ENCODE peak calls at places on chromosomes 7 and 10, in five cellular contexts. E is A549, N is GM12878, F is HepG2, C is HEK293T. G is an unnamed sample.

GRCh38 chr10:14579405-14579804 is 195.3 kb downstream of the FAM107B start:
- DNase-seq in N (no peak), F (peak), E (no peak), C (no peak), G (peak)

GRCh38 chr10:5491477-5491876 is 7.9 kb downstream of the CALML5 start:
- DNase-seq in C (no peak), E (no peak), N (no peak), F (no peak), G (no peak)

GRCh38 chr7:42661312-42661711 is 250.6 kb downstream of the C7orf25 start:
- DNase-seq in E (peak), F (no peak), C (no peak), N (no peak), G (no peak)

GRCh38 chr7:151377406-151377805 is 32.4 kb downstream of the WDR86 start:
- DNase-seq in N (no peak), F (no peak), C (no peak), E (no peak), G (no peak)

GRCh38 chr10:124614003-124614659 is 130.0 kb downstream of the FAM53B start:
- DNase-seq in N (peak), C (no peak), F (no peak), E (no peak), G (no peak)

GRCh38 chr7:73573791-73574190 is 4.6 kb downstream of the TBL2 start:
- DNase-seq in C (no peak), N (no peak), E (no peak), F (no peak), G (no peak)

GRCh38 chr7:89605362-89605761 is 548.9 kb upstream of the STEAP1 start:
- DNase-seq in E (no peak), F (no peak), N (no peak), C (no peak), G (no peak)

GRCh38 chr7:106952658-106953231 is 87.7 kb downstream of the PIK3CG start:
- DNase-seq in F (no peak), N (no peak), E (no peak), C (no peak), G (no peak)

GRCh38 chr10:102650655-102651454 is 6.6 kb downstream of the TRIM8 start:
- DNase-seq in E (no peak), N (no peak), F (no peak), C (no peak), G (no peak)

GRCh38 chr7:114160925-114161324 is 242.1 kb upstream of the PPP1R3A start:
- DNase-seq in E (no peak), C (no peak), N (no peak), F (no peak), G (no peak)

GRCh38 chr7:37942934-37943610 is 22.6 kb downstream of the EPDR1 start:
- DNase-seq in N (peak), F (peak), C (no peak), E (peak), G (no peak)

GRCh38 chr10:78950656-78951587 is 117.8 kb upstream of the ZMIZ1 start:
- DNase-seq in E (no peak), N (no peak), F (no peak), C (no peak), G (no peak)

GRCh38 chr10:78954009-78954297 is 114.8 kb upstream of the ZMIZ1 start:
- DNase-seq in F (no peak), C (no peak), N (no peak), E (no peak), G (no peak)

GRCh38 chr10:78952018-78952417 is 116.7 kb upstream of the ZMIZ1 start:
- DNase-seq in C (no peak), E (no peak), F (peak), N (no peak), G (peak)

GRCh38 chr10:78953124-78954008 is 115.4 kb upstream of the ZMIZ1 start:
- DNase-seq in E (no peak), C (no peak), N (peak), F (no peak), G (no peak)

DNA sequence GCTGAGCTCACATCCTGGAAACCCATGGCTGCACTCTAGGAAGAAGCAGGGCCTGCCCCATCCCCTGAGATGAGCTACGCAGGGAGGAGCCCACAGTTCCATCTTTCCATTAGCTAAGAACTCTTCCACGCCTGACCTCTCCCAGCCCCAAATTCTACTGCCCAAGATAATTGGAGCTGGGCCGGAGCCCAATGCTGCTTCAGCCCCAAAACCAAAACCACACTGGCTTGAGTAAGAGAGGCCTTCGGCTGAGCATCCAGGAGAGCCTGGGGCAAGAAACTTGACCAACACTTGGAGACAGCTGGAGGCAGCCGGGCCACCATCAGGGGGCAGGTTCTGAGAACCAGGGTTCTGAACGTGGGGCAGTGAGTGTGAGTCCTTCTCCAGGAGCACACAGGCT is 116.1 kb upstream of the ZMIZ1 start:
- DNase-seq in F (no peak), E (no peak), C (no peak), N (no peak), G (no peak)
- TF ChIP-seq BHLHE40 in F (no peak), E (no peak), C (no peak), N (no peak), G (no peak)

GRCh38 chr10:74898201-74898976 is 72.0 kb downstream of the KAT6B start:
- DNase-seq in F (peak), C (no peak), E (peak), N (peak), G (peak)
- TF ChIP-seq BHLHE40 in F (no peak), C (no peak), E (no peak), N (no peak), G (no peak)

DNA sequence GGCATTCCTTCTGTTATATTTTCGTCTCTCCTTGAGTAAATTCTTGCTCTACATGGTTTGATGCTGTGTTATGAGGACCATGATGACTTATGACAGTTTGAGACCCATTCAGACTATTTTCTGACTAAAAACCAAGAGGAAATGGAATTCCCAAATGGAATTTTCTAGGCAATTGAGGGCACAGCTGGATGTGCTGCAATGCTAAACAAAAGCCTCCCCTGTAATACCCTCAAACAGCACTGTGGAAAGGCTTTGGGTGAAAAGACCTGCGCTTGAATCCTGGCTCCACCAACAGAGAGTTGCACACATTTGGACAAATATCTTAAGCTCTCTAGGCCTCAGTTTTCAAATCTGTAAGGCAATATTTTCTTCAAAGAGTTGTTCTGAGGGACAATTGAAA is 129.1 kb downstream of the PRKG1 start:
- DNase-seq in F (no peak), E (no peak), N (no peak), C (no peak), G (no peak)
- TF ChIP-seq BHLHE40 in F (no peak), E (no peak), N (no peak), C (no peak), G (no peak)

DNA sequence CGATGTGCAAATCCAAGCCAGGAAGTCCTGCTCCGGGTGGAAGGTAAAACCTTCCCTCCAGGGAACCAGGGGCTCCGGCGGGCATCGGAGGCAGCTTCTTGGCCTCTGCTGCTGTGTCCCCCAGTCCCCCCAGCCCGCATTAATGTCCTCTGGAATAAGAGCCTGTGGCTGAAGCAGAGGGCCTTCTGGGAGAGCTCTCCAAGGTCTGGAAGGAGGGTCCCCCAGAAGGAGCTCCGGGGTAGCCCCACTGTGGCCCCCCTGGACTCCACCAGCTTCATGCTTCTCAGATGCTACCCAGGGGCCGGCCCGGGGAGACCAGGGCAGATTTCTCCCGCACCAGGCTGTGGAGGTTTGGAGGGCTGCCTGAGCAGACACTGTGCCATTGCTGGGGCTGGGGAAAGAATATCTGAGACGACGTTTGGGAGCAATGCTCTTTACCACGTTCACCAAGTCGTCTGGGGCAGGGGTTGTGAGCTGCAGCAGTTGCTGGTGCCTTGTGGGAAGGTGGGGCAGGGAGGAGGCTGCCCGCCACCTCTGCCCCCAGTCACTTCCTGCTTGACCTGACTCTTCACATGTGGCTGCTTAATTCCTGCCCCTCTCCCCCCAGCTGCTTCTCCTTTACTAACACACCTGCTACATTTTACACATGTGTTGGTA is 8.3 kb downstream of the ZNF853 start:
- DNase-seq in F (no peak), E (no peak), C (no peak), N (no peak), G (no peak)
- TF ChIP-seq BHLHE40 in F (no peak), E (no peak), C (no peak), N (no peak), G (no peak)

GRCh38 chr10:126380352-126381076 is 7.8 kb downstream of the ADAM12 start:
- DNase-seq in N (no peak), C (no peak), F (no peak), E (no peak), G (peak)

GRCh38 chr10:126390324-126390723 is 2.0 kb upstream of the ADAM12 start:
- DNase-seq in C (no peak), F (no peak), E (no peak), N (no peak), G (no peak)

GRCh38 chr10:126387041-126387908 is 1.0 kb downstream of the ADAM12 start:
- DNase-seq in E (peak), F (no peak), N (no peak), C (peak), G (peak)

GRCh38 chr10:126387931-126388911 is at the start of gene ADAM12:
- DNase-seq in C (no peak), F (no peak), E (peak), N (no peak), G (peak)

GRCh38 chr10:126384269-126384873 is 3.9 kb downstream of the ADAM12 start:
- DNase-seq in E (peak), F (no peak), C (no peak), N (no peak), G (peak)
- TF ChIP-seq BHLHE40 in E (no peak), F (no peak), C (no peak), N (no peak), G (peak)

GRCh38 chr7:51011710-51012350 is 229.1 kb upstream of the GRB10 start:
- DNase-seq in F (no peak), C (no peak), N (no peak), E (no peak), G (no peak)
- TF ChIP-seq BHLHE40 in F (no peak), C (no peak), N (no peak), E (no peak), G (no peak)

G was measured in IMR-90.